ENCODE peak calls at places on chromosome 6, in ten cellular contexts. R, L, O, A, X, H, C, U, M and S are unnamed samples.

GRCh38 chr6:40763001-40763400 is 175.8 kb upstream of the LRFN2 start:
- DNase-seq in M (no peak), A (no peak), U (no peak), C (no peak), H (no peak), R (no peak), X (no peak), O (no peak), L (no peak), S (no peak)

GRCh38 chr6:105292689-105293339 is 110.1 kb downstream of the PREP start:
- DNase-seq in R (no peak), X (no peak), L (no peak), C (no peak), O (no peak), H (no peak), U (no peak), A (no peak), M (no peak), S (no peak)

GRCh38 chr6:129653229-129653628 is 56.7 kb downstream of the ARHGAP18 start:
- DNase-seq in U (no peak), R (no peak), H (no peak), X (no peak), L (no peak), O (no peak), A (no peak), C (no peak), M (no peak), S (no peak)

GRCh38 chr6:46935687-46936086 is 13.9 kb upstream of the ADGRF5 start:
- DNase-seq in L (no peak), A (no peak), C (no peak), R (no peak), H (peak), O (no peak), X (no peak), M (no peak), U (no peak), S (no peak)

GRCh38 chr6:124197148-124197547 is 393.5 kb downstream of the NKAIN2 start:
- DNase-seq in R (no peak), O (no peak), H (no peak), L (no peak), M (no peak), U (no peak), A (no peak), C (no peak), X (no peak), S (no peak)

GRCh38 chr6:43453831-43454230 is 1.5 kb downstream of the DLK2 start:
- DNase-seq in A (no peak), X (no peak), R (no peak), C (no peak), U (no peak), O (no peak), L (no peak), H (no peak), M (no peak), S (no peak)

GRCh38 chr6:169933839-169934698 is 182.6 kb downstream of the ERMARD start:
- DNase-seq in O (no peak), X (no peak), H (no peak), R (peak), L (no peak), A (no peak), C (peak), M (no peak), U (no peak), S (no peak)

GRCh38 chr6:64290867-64291266 is 655.3 kb downstream of the PHF3 start:
- DNase-seq in C (no peak), M (no peak), A (no peak), U (no peak), L (no peak), H (no peak), X (peak), R (no peak), O (no peak), S (no peak)

GRCh38 chr6:13615802-13616140 is 636 bp downstream of the NOL7 start:
- DNase-seq in L (peak), U (peak), A (no peak), X (peak), M (peak), R (peak), C (no peak), H (no peak), O (peak), S (peak)

GRCh38 chr6:133999305-133999704 is 46.3 kb downstream of the TBPL1 start:
- DNase-seq in M (no peak), A (no peak), H (no peak), R (no peak), U (no peak), L (no peak), C (no peak), X (no peak), O (no peak), S (no peak)